ENCODE peak calls at places on chromosomes 2 and 18, in five cellular contexts. U is adipocyte, S is IMR-90, C is mammary epithelial cell, J is SK-N-SH. T is an unnamed sample. For H3K4me1, the result is how much of the 10 kb centered on the place peaks cover.

GRCh38 chr18:63317556-63317946 is 2.0 kb downstream of the BCL2 start:
- DNase-seq in J (no peak), S (no peak), U (no peak), C (no peak), T (no peak)

GRCh38 chr18:56298935-56299334 is 339.5 kb downstream of the TXNL1 start:
- DNase-seq in S (peak), C (peak), J (no peak), U (peak), T (no peak)

GRCh38 chr2:144834954-144835633 is 315.2 kb upstream of the ZEB2 start:
- DNase-seq in J (no peak), U (peak), C (peak), S (peak), T (no peak)

GRCh38 chr2:226838758-226839555 is 3.1 kb downstream of the RHBDD1 start:
- DNase-seq in U (no peak), J (no peak), C (no peak), S (no peak), T (no peak)

GRCh38 chr2:120849278-120849677 is 113.6 kb downstream of the GLI2 start:
- DNase-seq in U (no peak), C (no peak), S (no peak), J (no peak), T (no peak)

GRCh38 chr18:1475867-1476266 is 571.2 kb downstream of the ADCYAP1 start:
- DNase-seq in U (no peak), J (no peak), S (no peak), C (no peak), T (no peak)

GRCh38 chr2:173008786-173009185 is 66.9 kb upstream of the MAP3K20 start:
- DNase-seq in S (no peak), C (no peak), U (no peak), J (no peak), T (no peak)

GRCh38 chr2:241559489-241560180 is 1.1 kb downstream of the BOK start:
- DNase-seq in J (peak), C (peak), S (peak), U (peak), T (peak)

GRCh38 chr2:24883946-24884345 is 36.1 kb downstream of the ADCY3 start:
- DNase-seq in S (peak), C (no peak), J (no peak), U (peak), T (no peak)

GRCh38 chr2:200188851-200189250 is 117.6 kb upstream of the SPATS2L start:
- DNase-seq in C (peak), U (no peak), S (no peak), J (no peak), T (no peak)

GRCh38 chr2:109736177-109736827 is 57.8 kb upstream of the RGPD5 start:
- DNase-seq in J (peak), S (peak), U (peak), C (peak), T (peak)

GRCh38 chr2:101130081-101130480 is 21.1 kb downstream of the TBC1D8 start:
- DNase-seq in J (no peak), U (no peak), S (no peak), C (no peak), T (no peak)

GRCh38 chr18:79394438-79395307 is 1.1 kb upstream of the NFATC1 start:
- DNase-seq in S (peak), U (peak), C (no peak), J (no peak), T (no peak)

GRCh38 chr2:105873721-105874120 is 129.0 kb downstream of the NCK2 start:
- DNase-seq in S (peak), J (no peak), C (peak), U (peak), T (no peak)

GRCh38 chr2:55048514-55048924 is 1.7 kb downstream of the RTN4 start:
- DNase-seq in S (peak), U (peak), C (peak), J (peak), T (peak)

GRCh38 chr2:187993516-187993915 is 298.2 kb upstream of the GULP1 start:
- DNase-seq in C (no peak), J (no peak), U (peak), S (peak), T (no peak)

GRCh38 chr2:118249970-118250369 is 161.7 kb downstream of the INSIG2 start:
- DNase-seq in J (no peak), U (no peak), C (peak), S (peak), T (no peak)

GRCh38 chr2:190649798-190650390 is 1.0 kb downstream of the NAB1 start:
- DNase-seq in S (peak), C (peak), J (peak), U (peak), T (peak)

GRCh38 chr2:96913398-96914202 is 43.7 kb upstream of the SEMA4C start:
- DNase-seq in C (no peak), S (no peak), J (no peak), U (no peak), T (no peak)

GRCh38 chr2:37344453-37345361 is at the start of gene QPCT:
- DNase-seq in C (no peak), U (peak), J (peak), S (peak), T (peak)

DNA sequence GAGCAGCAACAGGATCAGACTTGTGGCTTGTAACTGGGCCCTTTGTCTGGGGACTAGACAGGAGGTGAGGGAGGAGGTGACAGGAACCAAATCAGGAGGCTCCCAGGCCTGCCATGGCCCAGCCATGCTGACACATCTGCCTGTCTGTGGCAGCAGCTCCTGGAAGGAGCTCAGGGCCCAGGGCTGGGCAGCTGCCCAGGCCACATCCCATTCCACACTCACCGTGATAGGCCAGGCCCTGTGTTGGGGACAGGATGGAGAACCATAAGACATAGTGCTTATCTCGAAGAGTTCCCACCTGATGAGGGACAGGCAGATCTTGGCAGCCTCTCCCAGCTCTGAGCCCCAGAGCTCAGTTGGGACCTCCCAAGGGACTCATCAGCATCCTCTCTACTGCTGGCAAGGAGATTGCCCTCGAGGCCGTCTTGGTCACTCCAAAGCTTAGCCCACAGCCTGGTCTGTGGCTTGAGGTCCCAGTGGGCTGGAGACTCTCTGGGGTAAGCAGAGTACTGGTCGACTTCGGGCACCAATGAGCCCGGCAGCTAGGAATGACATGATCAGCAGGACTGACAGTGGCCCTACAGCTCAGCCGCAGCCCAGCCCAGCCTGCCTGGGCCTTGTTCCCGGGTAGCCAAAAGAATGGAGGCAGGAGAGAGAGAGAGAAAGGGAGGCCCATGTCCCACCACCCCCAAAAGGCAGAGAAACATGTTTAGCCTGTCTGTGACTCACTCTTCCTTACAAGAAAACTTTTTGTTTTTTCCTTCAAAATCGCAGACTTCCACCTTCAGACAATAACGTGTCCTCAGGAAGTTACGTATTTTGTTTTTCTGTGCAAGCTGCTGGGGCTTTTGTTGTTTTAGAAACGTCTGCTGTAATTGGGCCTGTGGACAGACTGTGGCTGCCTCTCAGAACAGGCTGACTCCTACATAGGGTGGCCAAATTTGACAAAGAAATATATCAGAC is 82.1 kb downstream of the HS1BP3 start:
- DNase-seq in U (no peak), S (no peak), J (no peak), C (peak), T (no peak)
- H3K9ac ChIP-seq in U (no peak), S (no peak), J (no peak), C (no peak), T (no peak)

DNA sequence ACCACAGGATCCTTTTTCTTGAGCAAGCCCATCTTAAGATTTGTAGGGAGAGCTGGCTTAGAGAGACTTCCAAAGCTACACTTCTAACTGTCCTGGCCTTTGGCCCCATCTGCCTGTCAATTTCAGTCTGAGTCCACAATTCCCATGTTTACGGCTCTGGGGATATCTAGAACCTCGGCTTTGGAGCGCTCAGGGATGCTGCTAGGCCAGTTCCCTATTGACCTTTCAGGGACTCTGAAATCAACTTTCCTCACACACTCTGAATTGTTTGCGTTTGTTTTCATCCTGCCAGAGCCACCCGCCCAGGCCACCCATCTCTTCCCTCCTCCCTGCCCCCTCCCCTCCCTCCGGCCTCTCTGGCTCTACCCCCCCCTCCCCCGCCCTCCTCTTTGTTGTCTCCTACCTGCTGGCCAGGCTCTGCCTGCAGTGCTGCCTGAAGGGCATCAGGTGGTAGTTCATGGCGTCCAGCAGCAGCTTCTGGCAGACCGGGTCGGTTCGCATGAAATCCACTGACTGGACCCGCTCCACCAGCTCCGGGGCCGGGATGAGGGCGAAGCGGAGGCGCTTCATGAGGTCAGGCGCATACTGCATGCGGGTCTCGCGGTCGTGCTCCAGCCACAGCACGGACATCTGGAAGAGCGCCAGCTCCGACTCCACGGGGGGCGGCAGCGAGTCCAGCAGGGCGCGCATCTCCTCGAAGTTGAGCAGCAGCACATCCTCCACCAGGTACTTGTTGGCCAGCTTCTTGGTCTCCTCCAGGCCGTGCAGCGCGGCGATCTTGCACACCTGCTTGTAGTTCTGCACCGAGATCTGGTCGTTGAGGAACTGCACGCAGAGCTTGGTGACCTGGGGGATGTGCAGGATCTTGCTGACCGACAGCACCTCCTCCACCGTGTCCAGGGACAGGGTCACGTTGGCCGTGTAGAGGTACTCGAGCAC is 3.3 kb downstream of the KLHL14 start:
- DNase-seq in C (no peak), U (no peak), J (peak), S (no peak), T (peak)
- H3K4me1 ChIP-seq in C (under half), U (under half), J (under half), S (under half), T (under half)

DNA sequence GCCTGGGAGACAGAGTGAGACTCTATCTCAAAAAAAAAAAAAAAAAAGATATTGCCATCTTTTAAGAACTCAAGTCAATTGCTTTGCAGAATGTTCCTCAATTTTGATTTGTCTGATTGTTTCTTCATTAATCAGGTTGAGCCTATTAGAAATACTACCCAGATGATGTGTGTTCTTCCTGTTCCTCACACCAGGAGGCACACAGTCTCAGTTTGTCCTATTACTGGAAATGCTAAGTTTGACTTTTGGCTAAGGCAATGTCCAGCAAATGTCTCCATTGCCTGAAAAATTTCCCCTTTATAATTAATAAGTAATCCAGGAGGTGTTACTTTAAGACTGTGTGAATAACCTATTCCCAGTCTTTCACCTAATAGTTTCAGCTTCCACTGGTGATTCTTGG is 28.4 kb downstream of the BOLA3 start:
- DNase-seq in C (no peak), U (peak), J (no peak), S (no peak), T (no peak)
- H3K9ac ChIP-seq in C (no peak), U (no peak), J (no peak), S (no peak), T (no peak)

GRCh38 chr2:205712508-205712907 is 30.2 kb downstream of the NRP2 start:
- DNase-seq in S (peak), J (no peak), C (peak), U (peak), T (no peak)
- H3K4me1 ChIP-seq in S (under half), J (under half), C (under half), U (under half), T (under half)

GRCh38 chr2:234950435-234950729 is 1.4 kb upstream of the SH3BP4 start:
- DNase-seq in C (no peak), J (no peak), U (no peak), S (no peak), T (no peak)
- H3K9ac ChIP-seq in C (peak), J (peak), U (no peak), S (peak), T (no peak)

GRCh38 chr18:48932462-48932818 is 18.3 kb downstream of the SMAD7 start:
- DNase-seq in U (no peak), S (no peak), J (no peak), C (no peak), T (no peak)
- H3K4me1 ChIP-seq in U (half or more), S (half or more), J (half or more), C (half or more), T (half or more)

GRCh38 chr18:57943723-57944122 is 100.3 kb upstream of the NEDD4L start:
- DNase-seq in J (no peak), S (peak), U (peak), C (peak), T (no peak)

GRCh38 chr18:57942493-57942892 is 101.5 kb upstream of the NEDD4L start:
- DNase-seq in J (no peak), C (no peak), U (no peak), S (no peak), T (no peak)

GRCh38 chr18:57940166-57940565 is 103.9 kb upstream of the NEDD4L start:
- DNase-seq in C (no peak), U (no peak), S (no peak), J (no peak), T (no peak)

GRCh38 chr18:57947117-57947516 is 96.9 kb upstream of the NEDD4L start:
- DNase-seq in U (no peak), S (no peak), J (no peak), C (peak), T (no peak)

DNA sequence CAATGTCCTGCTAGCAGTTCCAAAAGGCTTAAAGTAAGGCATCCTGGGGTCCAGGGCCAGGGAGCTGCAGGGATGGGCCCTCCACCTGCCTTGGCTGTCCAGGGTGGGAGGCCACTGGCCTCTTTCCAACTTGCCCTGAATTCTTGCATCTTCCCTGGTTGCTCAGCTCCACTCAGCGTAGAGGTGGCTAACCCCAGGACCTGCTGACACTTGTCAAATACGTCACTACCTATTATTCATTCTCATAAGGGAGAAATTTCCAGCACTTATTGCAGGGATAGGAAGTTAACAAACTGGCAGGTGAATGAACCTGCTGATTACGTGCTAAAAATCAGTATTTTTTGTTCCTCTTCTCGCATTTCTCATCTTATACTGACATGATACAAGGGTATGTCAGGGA is 101.9 kb upstream of the NEDD4L start:
- DNase-seq in U (no peak), S (no peak), J (no peak), C (peak), T (no peak)
- H3K9ac ChIP-seq in U (no peak), S (no peak), J (no peak), C (peak), T (no peak)